ENCODE peak calls at places on chromosomes 13 and 19, in four cellular contexts. C, S, P and F are unnamed samples.

GRCh38 chr13:57629391-57629804 is 2.1 kb upstream of the PCDH17 start:
- DNase-seq in C (peak), S (peak), P (no peak), F (no peak)

GRCh38 chr19:51799998-51800848 is 5.3 kb downstream of the FPR3 start:
- DNase-seq in C (no peak), S (no peak), P (no peak), F (no peak)

GRCh38 chr19:55384576-55385235 is 614 bp upstream of the TMEM238 start:
- DNase-seq in C (peak), S (peak), P (no peak), F (peak)

GRCh38 chr13:65275838-65276630 is 1954.1 kb downstream of the PCDH9 start:
- DNase-seq in C (no peak), S (no peak), P (no peak), F (no peak)

GRCh38 chr19:49125025-49125731 is 5.8 kb downstream of the PPFIA3 start:
- DNase-seq in C (no peak), S (no peak), P (no peak), F (no peak)

GRCh38 chr13:48542581-48543341 is 9.9 kb upstream of the RCBTB2 start:
- DNase-seq in C (peak), S (peak), P (no peak), F (no peak)

GRCh38 chr13:35596299-35596698 is 119.8 kb upstream of the MAB21L1 start:
- DNase-seq in C (no peak), S (no peak), P (no peak), F (no peak)

GRCh38 chr13:44422755-44423643 is 49.4 kb downstream of the SERP2 start:
- DNase-seq in C (no peak), S (peak), P (no peak), F (no peak)

GRCh38 chr19:55801416-55801815 is 30.4 kb downstream of the NLRP11 start:
- DNase-seq in C (no peak), S (no peak), P (no peak), F (no peak)

GRCh38 chr13:19644947-19645439 is 11.5 kb downstream of the MPHOSPH8 start:
- DNase-seq in C (no peak), S (no peak), P (no peak), F (no peak)

GRCh38 chr13:101401196-101401595 is 15.1 kb downstream of the NALCN start:
- DNase-seq in C (no peak), S (no peak), P (no peak), F (no peak)

GRCh38 chr19:13978306-13978705 is 26.0 kb downstream of the DCAF15 start:
- DNase-seq in C (peak), S (peak), P (no peak), F (no peak)

GRCh38 chr19:51382004-51382403 is 5.8 kb downstream of the LIM2 start:
- DNase-seq in C (no peak), S (no peak), P (no peak), F (no peak)

GRCh38 chr13:82664183-82664582 is 1218.1 kb downstream of the SLITRK1 start:
- DNase-seq in C (no peak), S (no peak), P (no peak), F (no peak)

GRCh38 chr19:5903054-5903501 is 512 bp downstream of the NDUFA11 start:
- DNase-seq in C (no peak), S (no peak), P (no peak), F (peak)

GRCh38 chr13:95246292-95247082 is 54.8 kb downstream of the ABCC4 start:
- DNase-seq in C (no peak), S (peak), P (peak), F (peak)

GRCh38 chr13:109773276-109773675 is 13.1 kb downstream of the IRS2 start:
- DNase-seq in C (no peak), S (no peak), P (peak), F (peak)

GRCh38 chr13:59354665-59355064 is 809.1 kb downstream of the DIAPH3 start:
- DNase-seq in C (no peak), S (no peak), P (no peak), F (no peak)

GRCh38 chr13:29937379-29937778 is 87.0 kb upstream of the UBL3 start:
- DNase-seq in C (no peak), S (no peak), P (no peak), F (no peak)

GRCh38 chr19:55289117-55289796 is 5.5 kb downstream of the BRSK1 start:
- DNase-seq in C (no peak), S (no peak), P (peak), F (no peak)

GRCh38 chr13:67138937-67139336 is 91.2 kb downstream of the PCDH9 start:
- DNase-seq in C (no peak), S (no peak), P (no peak), F (no peak)

GRCh38 chr19:30339624-30340525 is 32.3 kb upstream of the ZNF536 start:
- DNase-seq in C (no peak), S (no peak), P (no peak), F (no peak)

GRCh38 chr19:46101293-46101692 is 23.2 kb downstream of the IGFL3 start:
- DNase-seq in C (no peak), S (no peak), P (no peak), F (no peak)

GRCh38 chr19:2270572-2271515 is 11.1 kb downstream of the PEAK3 start:
- DNase-seq in C (peak), S (no peak), P (peak), F (peak)

GRCh38 chr13:57345526-57345925 is 178.5 kb downstream of the PRR20E start:
- DNase-seq in C (no peak), S (no peak), P (no peak), F (no peak)

GRCh38 chr19:47704024-47704423 is 9.2 kb upstream of the EHD2 start:
- DNase-seq in C (no peak), S (no peak), P (no peak), F (no peak)

GRCh38 chr13:111401755-111402154 is 81.3 kb downstream of the TEX29 start:
- DNase-seq in C (no peak), S (no peak), P (no peak), F (no peak)

GRCh38 chr13:74134226-74134776 is at the start of gene KLF12:
- DNase-seq in C (peak), S (peak), P (peak), F (peak)

GRCh38 chr13:32001392-32001768 is 30.2 kb upstream of the FRY start:
- DNase-seq in C (no peak), S (peak), P (peak), F (peak)